ENCODE peak calls at places on chromosome 4, in eight cellular contexts. W, U, C, X, J, N, L and F are unnamed samples.

GRCh38 chr4:120277509-120277908 is 210.9 kb upstream of the MAD2L1 start:
- DNase-seq in W (no peak), U (no peak), C (no peak), X (no peak), J (no peak), N (no peak), L (no peak), F (no peak)

GRCh38 chr4:106659386-106659785 is 290.8 kb upstream of the GIMD1 start:
- DNase-seq in W (no peak), U (no peak), C (no peak), X (no peak), J (peak; percentile 86), N (no peak), L (no peak), F (no peak)

GRCh38 chr4:184647391-184648101 is 1.7 kb downstream of the CASP3 start:
- DNase-seq in W (no peak), U (no peak), C (no peak), X (no peak), J (peak; percentile 27), N (peak; percentile 64), L (no peak), F (peak; percentile 28)

GRCh38 chr4:40152642-40153041 is 44.2 kb upstream of the RHOH start:
- DNase-seq in W (no peak), U (no peak), C (no peak), X (no peak), J (no peak), N (no peak), L (no peak), F (no peak)

GRCh38 chr4:159487284-159487747 is 384.4 kb downstream of the RAPGEF2 start:
- DNase-seq in W (no peak), U (peak; percentile 43), C (peak; percentile 29), X (no peak), J (peak; percentile 89), N (peak; percentile 74), L (peak; percentile 26), F (peak; percentile 52)

GRCh38 chr4:11106190-11106589 is 322.5 kb downstream of the HS3ST1 start:
- DNase-seq in W (no peak), U (no peak), C (no peak), X (no peak), J (peak; percentile 23), N (peak; percentile 1), L (no peak), F (no peak)

GRCh38 chr4:169229571-169230028 is 41.2 kb downstream of the SH3RF1 start:
- DNase-seq in W (no peak), U (peak; percentile 69), C (no peak), X (no peak), J (peak; percentile 93), N (peak; percentile 95), L (peak; percentile 20), F (no peak)

GRCh38 chr4:110742148-110742547 is 119.3 kb upstream of the PITX2 start:
- DNase-seq in W (no peak), U (no peak), C (no peak), X (no peak), J (no peak), N (peak; percentile 27), L (no peak), F (no peak)

GRCh38 chr4:185134176-185134869 is 8.7 kb upstream of the SLC25A4 start:
- DNase-seq in W (no peak), U (no peak), C (no peak), X (no peak), J (peak; percentile 72), N (peak; percentile 68), L (no peak), F (no peak)

GRCh38 chr4:38160487-38161207 is 200.4 kb downstream of the PTTG2 start:
- DNase-seq in W (no peak), U (peak; percentile 96), C (no peak), X (peak; percentile 58), J (peak; percentile 96), N (peak; percentile 98), L (no peak), F (no peak)

GRCh38 chr4:84804126-84804525 is 162.4 kb downstream of the WDFY3 start:
- DNase-seq in W (no peak), U (no peak), C (no peak), X (no peak), J (peak; percentile 66), N (peak; percentile 63), L (no peak), F (no peak)

GRCh38 chr4:94673961-94674360 is 83.8 kb upstream of the BMPR1B start:
- DNase-seq in W (no peak), U (no peak), C (no peak), X (no peak), J (no peak), N (no peak), L (no peak), F (no peak)

GRCh38 chr4:2217726-2218125 is 24.2 kb downstream of the HAUS3 start:
- DNase-seq in W (no peak), U (peak; percentile 67), C (no peak), X (no peak), J (peak; percentile 5), N (peak; percentile 51), L (no peak), F (no peak)

GRCh38 chr4:114773341-114773740 is 174.7 kb downstream of the UGT8 start:
- DNase-seq in W (no peak), U (no peak), C (no peak), X (no peak), J (no peak), N (no peak), L (no peak), F (no peak)

GRCh38 chr4:190020790-190021717 is 6.0 kb downstream of the FRG2 start:
- DNase-seq in W (peak; percentile 74), U (no peak), C (peak; percentile 64), X (peak; percentile 47), J (peak; percentile 54), N (peak; percentile 59), L (peak; percentile 35), F (peak; percentile 24)

GRCh38 chr4:38119663-38120374 is 159.6 kb downstream of the PTTG2 start:
- DNase-seq in W (no peak), U (peak; percentile 89), C (no peak), X (no peak), J (peak; percentile 62), N (peak; percentile 75), L (peak; percentile 39), F (no peak)

GRCh38 chr4:182756161-182756690 is 161.0 kb downstream of the DCTD start:
- DNase-seq in W (no peak), U (no peak), C (no peak), X (no peak), J (no peak), N (no peak), L (no peak), F (no peak)

GRCh38 chr4:165204462-165204830 is 2.9 kb upstream of the KLHL2 start:
- DNase-seq in W (no peak), U (peak; percentile 69), C (no peak), X (no peak), J (no peak), N (peak; percentile 73), L (no peak), F (no peak)

GRCh38 chr4:161256716-161257115 is 907.1 kb downstream of the FSTL5 start:
- DNase-seq in W (no peak), U (no peak), C (no peak), X (no peak), J (no peak), N (peak; percentile 1), L (no peak), F (no peak)

GRCh38 chr4:85522836-85523235 is 47.9 kb downstream of the ARHGAP24 start:
- DNase-seq in W (no peak), U (no peak), C (no peak), X (no peak), J (peak; percentile 39), N (no peak), L (no peak), F (no peak)

GRCh38 chr4:150215601-150216000 is 137.4 kb downstream of the DCLK2 start:
- DNase-seq in W (no peak), U (peak; percentile 92), C (no peak), X (no peak), J (no peak), N (no peak), L (no peak), F (no peak)

GRCh38 chr4:183469936-183470335 is 25.5 kb downstream of the CDKN2AIP start:
- DNase-seq in W (no peak), U (peak; percentile 66), C (no peak), X (no peak), J (peak; percentile 54), N (peak; percentile 39), L (no peak), F (no peak)

GRCh38 chr4:1883583-1883982 is 12.4 kb downstream of the NSD2 start:
- DNase-seq in W (no peak), U (no peak), C (no peak), X (no peak), J (peak; percentile 17), N (no peak), L (no peak), F (peak; percentile 26)

DNA sequence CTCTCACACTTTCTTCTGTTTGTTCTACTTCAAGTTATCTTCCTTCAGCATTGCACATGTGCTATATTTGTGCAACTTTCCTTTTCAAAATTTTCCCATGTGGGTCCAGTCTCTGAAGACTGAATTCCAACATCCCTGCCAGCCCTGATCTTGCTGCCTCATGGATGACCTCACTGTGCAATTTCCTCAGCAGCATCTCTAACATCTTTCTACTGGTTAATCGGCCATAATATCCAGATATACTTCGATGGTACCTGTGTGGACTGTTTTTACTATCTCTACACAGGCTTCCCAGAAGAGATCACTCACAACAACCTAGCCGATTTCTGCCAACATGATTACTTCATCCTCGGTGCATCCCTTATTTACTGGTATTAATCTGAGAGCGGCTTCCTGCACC is 41.5 kb downstream of the GPM6A start:
- DNase-seq in W (no peak), U (no peak), C (no peak), X (no peak), J (no peak), N (peak; percentile 44), L (no peak), F (no peak)
- H3K4me3 ChIP-seq in W (no peak overlapping the region), U (peak overlapping the region; percentile 57), C (peak overlapping the region; percentile 21), X (no peak overlapping the region), J (no peak overlapping the region), N (peak overlapping the region; percentile 61), L (peak overlapping the region; percentile 6), F (no peak overlapping the region)

GRCh38 chr4:153532636-153533035 is 66.5 kb downstream of the TMEM131L start:
- DNase-seq in W (no peak), U (no peak), C (no peak), X (no peak), J (no peak), N (no peak), L (no peak), F (no peak)
- H3K4me1 ChIP-seq in W (peaks cover 41% of the 10 kb centered on the region), U (no peaks in the 10 kb centered on the region), C (peaks cover 71% of the 10 kb centered on the region), X (peaks cover 10% of the 10 kb centered on the region), J (no peaks in the 10 kb centered on the region), N (peaks cover 13% of the 10 kb centered on the region), L (peaks cover 8% of the 10 kb centered on the region), F (peaks cover 25% of the 10 kb centered on the region)

GRCh38 chr4:132227349-132228165 is 921.5 kb upstream of the PCDH10 start:
- DNase-seq in W (no peak), U (no peak), C (peak; percentile 45), X (peak; percentile 43), J (peak; percentile 62), N (peak; percentile 51), L (no peak), F (peak; percentile 26)
- H3K4me3 ChIP-seq in W (no peak overlapping the region), U (peak overlapping the region; percentile 52), C (no peak overlapping the region), X (no peak overlapping the region), J (no peak overlapping the region), N (peak overlapping the region; percentile 42), L (no peak overlapping the region), F (no peak overlapping the region)

DNA sequence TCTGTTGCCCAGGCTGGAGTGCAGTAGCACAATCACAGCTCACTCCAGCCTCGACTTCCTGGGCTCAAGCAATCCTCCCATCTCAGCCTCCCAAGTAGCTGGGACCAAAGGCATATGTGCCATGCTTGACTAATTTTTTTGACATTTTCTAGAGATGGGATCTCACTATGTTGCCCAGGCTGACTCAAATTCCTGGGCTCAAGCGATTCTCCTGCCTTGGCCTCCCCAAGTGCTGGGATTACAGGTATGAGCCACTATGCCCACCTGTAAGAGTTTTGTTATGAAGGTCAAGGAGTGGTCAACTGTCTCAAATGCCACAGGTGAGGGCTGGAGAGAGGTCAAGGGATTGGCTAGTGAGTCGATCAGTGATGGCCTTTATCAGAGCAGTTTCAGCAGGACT is 32.5 kb downstream of the TMEM150C start:
- DNase-seq in W (no peak), U (no peak), C (no peak), X (no peak), J (no peak), N (no peak), L (no peak), F (no peak)
- H3K4me1 ChIP-seq in W (no peaks in the 10 kb centered on the region), U (no peaks in the 10 kb centered on the region), C (peaks cover 27% of the 10 kb centered on the region), X (no peaks in the 10 kb centered on the region), J (no peaks in the 10 kb centered on the region), N (peaks cover 6% of the 10 kb centered on the region), L (no peaks in the 10 kb centered on the region), F (no peaks in the 10 kb centered on the region)